ENCODE peak calls at places on chromosome X, in nine cellular contexts. R is activated CD8-positive, alpha-beta memory T cell treated with anti-CD3 and anti-CD28 coated beads for 1 hour; G is NCI-H1930; Z is tibial artery; E is Daoy; Q is GM13976; L is ELF-1; S is EH; O is lung microvascular endothelial cell. D is an unnamed sample.

GRCh38 chrX:69050051-69050785 is 115.0 kb downstream of the PJA1 start:
- DNase-seq in Z (no peak), L (peak; percentile 55), Q (no peak), S (no peak), O (no peak), G (no peak), R (no peak), E (no peak), D (no peak)

GRCh38 chrX:49309401-49309981 is 6.0 kb downstream of the GAGE10 start:
- DNase-seq in Z (no peak), Q (no peak), O (peak; percentile 36), R (no peak), E (peak; percentile 20), G (no peak), S (peak; percentile 41), L (peak; percentile 89), D (no peak)

GRCh38 chrX:107503996-107504395 is 54.5 kb downstream of the FRMPD3 start:
- DNase-seq in G (no peak), E (no peak), Q (no peak), S (no peak), Z (no peak), L (no peak), R (no peak), O (no peak), D (no peak)

GRCh38 chrX:45775462-45775861 is 574.8 kb upstream of the DIPK2B start:
- DNase-seq in S (peak; percentile 90), O (no peak), Z (no peak), E (peak; percentile 83), Q (no peak), G (no peak), R (no peak), L (peak; percentile 50), D (no peak)

GRCh38 chrX:153884136-153885076 is 1.6 kb downstream of the L1CAM start:
- DNase-seq in L (no peak), S (no peak), Z (no peak), O (no peak), G (peak; percentile 11), Q (no peak), E (no peak), R (no peak), D (no peak)

GRCh38 chrX:104742345-104742744 is 176.3 kb downstream of the IL1RAPL2 start:
- DNase-seq in Q (no peak), G (no peak), L (no peak), S (no peak), O (no peak), Z (no peak), E (peak; percentile 1), R (no peak), D (no peak)

GRCh38 chrX:147735364-147735763 is 176.4 kb upstream of the FMR1 start:
- DNase-seq in L (peak; percentile 39), Q (no peak), R (no peak), Z (no peak), G (no peak), O (no peak), E (no peak), S (no peak), D (no peak)

GRCh38 chrX:153642313-153642654 is 4.7 kb upstream of the DUSP9 start:
- DNase-seq in Q (no peak), E (peak; percentile 13), L (peak; percentile 46), R (no peak), O (no peak), S (peak; percentile 2), Z (no peak), G (peak; percentile 27), D (no peak)

GRCh38 chrX:10178866-10179463 is 22.2 kb downstream of the CLCN4 start:
- DNase-seq in E (no peak), Q (no peak), Z (no peak), S (no peak), O (no peak), L (no peak), G (no peak), R (no peak), D (no peak)

GRCh38 chrX:123878177-123878576 is 18.3 kb downstream of the XIAP start:
- DNase-seq in E (no peak), L (no peak), Q (peak; percentile 35), S (peak; percentile 66), Z (no peak), R (no peak), O (peak; percentile 74), G (no peak), D (peak; percentile 12)

GRCh38 chrX:40473460-40474204 is 107.1 kb upstream of the ATP6AP2 start:
- DNase-seq in L (peak; percentile 18), G (no peak), R (no peak), S (no peak), Z (no peak), Q (no peak), E (no peak), O (no peak), D (no peak)

GRCh38 chrX:78622834-78623233 is 36.3 kb downstream of the RTL3 start:
- DNase-seq in L (no peak), E (no peak), S (no peak), G (no peak), O (no peak), Z (no peak), Q (no peak), R (no peak), D (no peak)

D was measured in germinal center.